ENCODE peak calls at places on chromosome 4, in five cellular contexts. H is small intestine, D is aorta, V is lung, F is HL-60. J is an unnamed sample.

GRCh38 chr4:122898370-122899150 is 23.8 kb downstream of the NUDT6 start:
- DNase-seq in H (no peak), D (no peak), V (no peak), F (no peak), J (no peak)

GRCh38 chr4:129429566-129430339 is 333.8 kb downstream of the C4orf33 start:
- DNase-seq in H (no peak), D (no peak), V (no peak), F (no peak), J (peak; percentile 76)

GRCh38 chr4:150070464-150071170 is 7.6 kb upstream of the DCLK2 start:
- DNase-seq in H (no peak), D (no peak), V (no peak), F (no peak), J (no peak)

GRCh38 chr4:116343809-116344208 is 741.6 kb downstream of the TRAM1L1 start:
- DNase-seq in H (no peak), D (no peak), V (no peak), F (no peak), J (no peak)

GRCh38 chr4:6440506-6441201 is 31.8 kb downstream of the PPP2R2C start:
- DNase-seq in H (no peak), D (peak; percentile 27), V (no peak), F (no peak), J (no peak)

GRCh38 chr4:76725039-76725438 is 172.9 kb downstream of the SOWAHB start:
- DNase-seq in H (no peak), D (no peak), V (no peak), F (no peak), J (no peak)

GRCh38 chr4:160403066-160403465 is 1300.2 kb downstream of the RAPGEF2 start:
- DNase-seq in H (no peak), D (no peak), V (no peak), F (no peak), J (no peak)

GRCh38 chr4:129092636-129093172 is 635 bp downstream of the SCLT1 start:
- DNase-seq in H (no peak), D (no peak), V (no peak), F (no peak), J (peak; percentile 30)

GRCh38 chr4:65968873-65969272 is 298.6 kb upstream of the EPHA5 start:
- DNase-seq in H (no peak), D (no peak), V (no peak), F (no peak), J (no peak)

GRCh38 chr4:73433140-73433539 is 2.9 kb upstream of the AFP start:
- DNase-seq in H (no peak), D (no peak), V (no peak), F (no peak), J (no peak)

GRCh38 chr4:76563804-76564468 is 128.9 kb downstream of the SHROOM3 start:
- DNase-seq in H (no peak), D (no peak), V (no peak), F (no peak), J (no peak)

GRCh38 chr4:19117022-19117421 is 1095.5 kb upstream of the LCORL start:
- DNase-seq in H (no peak), D (no peak), V (no peak), F (no peak), J (no peak)

GRCh38 chr4:24999392-25000104 is 31.2 kb downstream of the LGI2 start:
- DNase-seq in H (no peak), D (no peak), V (no peak), F (no peak), J (no peak)

GRCh38 chr4:177287298-177287697 is 22.4 kb upstream of the NEIL3 start:
- DNase-seq in H (no peak), D (no peak), V (no peak), F (peak; percentile 64), J (no peak)

GRCh38 chr4:71187399-71188196 is 151.2 kb upstream of the SLC4A4 start:
- DNase-seq in H (peak; percentile 80), D (peak; percentile 80), V (peak; percentile 50), F (no peak), J (peak; percentile 16)

GRCh38 chr4:104490770-104491395 is 3.8 kb downstream of the CXXC4 start:
- DNase-seq in H (peak; percentile 66), D (peak; percentile 93), V (peak; percentile 77), F (peak; percentile 56), J (peak; percentile 81)
- H3K27ac ChIP-seq in H (peak overlapping the region; percentile 73), D (peak overlapping the region; percentile 16), V (peak overlapping the region; percentile 49), F (no peak overlapping the region), J (peak overlapping the region; percentile 69)

DNA sequence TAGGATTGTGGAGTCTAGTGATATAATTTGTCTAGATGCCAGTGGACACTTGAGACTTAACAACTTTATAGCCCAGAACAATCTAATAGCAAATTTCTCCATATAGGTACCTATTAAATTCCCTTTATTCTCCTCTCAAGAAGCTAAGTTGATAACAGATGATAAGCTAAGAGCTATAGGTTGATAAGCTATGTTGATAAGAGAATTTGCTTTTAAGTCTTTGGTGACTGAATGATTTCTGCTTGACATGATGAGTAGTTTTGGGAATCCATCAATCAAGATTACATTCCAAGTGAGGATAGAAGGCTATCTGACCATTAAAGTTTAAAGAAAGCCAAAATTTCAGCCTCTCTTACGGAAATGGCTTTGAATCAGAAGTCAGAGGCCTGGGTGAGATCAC is 131.6 kb downstream of the EMCN start:
- DNase-seq in H (no peak), D (no peak), V (no peak), F (no peak), J (no peak)
- H3K4me3 ChIP-seq in H (no peak overlapping the region), D (no peak overlapping the region), V (no peak overlapping the region), F (no peak overlapping the region), J (no peak overlapping the region)

DNA sequence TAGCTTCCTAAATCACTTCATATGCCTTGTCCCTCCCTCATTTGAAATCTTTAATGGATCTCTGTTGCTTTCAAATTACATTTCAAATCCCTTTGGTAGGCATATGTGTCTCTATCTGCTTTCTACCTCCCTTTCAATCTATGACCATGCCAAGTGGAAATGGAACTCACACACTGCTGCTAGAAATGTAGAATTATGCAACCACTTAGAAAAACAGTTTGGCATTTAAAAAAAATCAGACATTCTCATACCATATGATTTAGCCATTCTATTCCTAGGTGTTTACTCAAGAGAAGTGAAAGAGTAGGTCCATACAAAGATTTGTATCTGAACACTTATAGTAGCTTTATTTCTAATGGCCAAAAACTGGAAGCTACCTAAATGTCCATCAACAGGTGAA is 413.5 kb upstream of the INTU start:
- DNase-seq in H (no peak), D (no peak), V (no peak), F (no peak), J (no peak)
- H3K27ac ChIP-seq in H (no peak overlapping the region), D (no peak overlapping the region), V (no peak overlapping the region), F (no peak overlapping the region), J (no peak overlapping the region)

GRCh38 chr4:88091378-88091777 is 67.1 kb downstream of the ABCG2 start:
- DNase-seq in H (no peak), D (no peak), V (no peak), F (no peak), J (no peak)

GRCh38 chr4:88090898-88091297 is 67.5 kb downstream of the ABCG2 start:
- DNase-seq in H (no peak), D (no peak), V (no peak), F (no peak), J (no peak)

GRCh38 chr4:88087004-88087403 is 71.4 kb downstream of the ABCG2 start:
- DNase-seq in H (no peak), D (no peak), V (no peak), F (no peak), J (no peak)
- H3K4me3 ChIP-seq in H (no peak overlapping the region), D (no peak overlapping the region), V (no peak overlapping the region), F (no peak overlapping the region), J (no peak overlapping the region)

DNA sequence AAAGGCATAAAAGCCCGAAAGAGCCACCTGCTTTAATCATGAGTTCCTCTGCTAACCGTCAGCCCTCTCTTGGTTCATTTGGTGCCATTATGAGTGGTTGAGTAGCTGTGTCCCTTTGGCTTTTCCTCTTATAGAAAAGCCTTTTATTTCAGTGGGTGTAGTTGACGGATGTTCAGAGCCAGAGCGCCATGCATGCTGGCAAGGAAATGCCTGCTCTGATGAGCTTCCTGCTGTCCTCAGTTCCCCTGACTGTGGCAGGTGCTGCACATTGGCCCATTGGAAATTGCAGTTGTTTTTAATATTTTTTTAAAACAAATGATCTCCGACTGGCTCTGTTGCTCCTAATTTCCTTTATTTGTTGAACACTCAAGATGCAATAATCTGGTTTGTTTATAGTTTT is 77.3 kb upstream of the LIMCH1 start:
- DNase-seq in H (no peak), D (no peak), V (no peak), F (no peak), J (no peak)
- H3K27ac ChIP-seq in H (no peak overlapping the region), D (no peak overlapping the region), V (no peak overlapping the region), F (no peak overlapping the region), J (no peak overlapping the region)

DNA sequence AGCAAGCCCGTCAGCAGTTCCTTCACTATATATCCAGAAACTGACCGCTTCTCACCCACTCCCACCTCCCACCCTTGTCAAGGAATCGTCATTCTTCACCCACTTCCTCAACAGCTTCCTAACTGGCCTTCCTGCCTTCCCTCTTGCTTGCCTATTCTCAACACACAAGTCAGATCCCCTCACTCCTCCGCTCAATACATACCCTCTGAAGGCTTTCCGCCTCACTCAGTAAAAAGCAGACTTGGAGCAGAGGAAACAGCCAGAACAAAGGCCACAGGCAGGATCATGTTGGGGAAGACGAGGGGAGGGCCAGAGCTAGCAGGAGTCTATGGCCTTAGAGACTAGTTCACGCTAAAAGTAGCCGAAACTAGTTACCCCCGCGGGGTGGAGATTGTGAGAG is 23.7 kb downstream of the RWDD4 start:
- DNase-seq in H (no peak), D (no peak), V (no peak), F (no peak), J (no peak)
- H3K4me3 ChIP-seq in H (no peak overlapping the region), D (no peak overlapping the region), V (no peak overlapping the region), F (no peak overlapping the region), J (no peak overlapping the region)

GRCh38 chr4:170025523-170026252 is 507 bp downstream of the MFAP3L start:
- DNase-seq in H (no peak), D (peak; percentile 79), V (no peak), F (no peak), J (no peak)

GRCh38 chr4:170026253-170026991 is at the start of gene MFAP3L:
- DNase-seq in H (peak; percentile 85), D (peak; percentile 95), V (peak; percentile 85), F (peak; percentile 71), J (peak; percentile 81)

GRCh38 chr4:170017252-170017651 is 8.9 kb downstream of the MFAP3L start:
- DNase-seq in H (no peak), D (no peak), V (no peak), F (no peak), J (no peak)

GRCh38 chr4:170027181-170027829 is 1.1 kb upstream of the MFAP3L start:
- DNase-seq in H (peak; percentile 94), D (peak; percentile 98), V (peak; percentile 94), F (peak; percentile 91), J (peak; percentile 91)

GRCh38 chr4:170022211-170022610 is 4.0 kb downstream of the MFAP3L start:
- DNase-seq in H (no peak), D (no peak), V (no peak), F (no peak), J (no peak)
- H3K27ac ChIP-seq in H (no peak overlapping the region), D (no peak overlapping the region), V (no peak overlapping the region), F (no peak overlapping the region), J (no peak overlapping the region)

GRCh38 chr4:159268607-159269006 is 165.7 kb downstream of the RAPGEF2 start:
- DNase-seq in H (no peak), D (no peak), V (no peak), F (no peak), J (no peak)

GRCh38 chr4:159267940-159268327 is 165.1 kb downstream of the RAPGEF2 start:
- DNase-seq in H (no peak), D (no peak), V (no peak), F (no peak), J (no peak)

GRCh38 chr4:159269956-159270355 is 167.1 kb downstream of the RAPGEF2 start:
- DNase-seq in H (no peak), D (no peak), V (no peak), F (no peak), J (no peak)

GRCh38 chr4:159267023-159267939 is 164.4 kb downstream of the RAPGEF2 start:
- DNase-seq in H (no peak), D (no peak), V (no peak), F (no peak), J (no peak)

GRCh38 chr4:159269143-159269542 is 166.3 kb downstream of the RAPGEF2 start:
- DNase-seq in H (no peak), D (no peak), V (no peak), F (no peak), J (no peak)
- H3K4me3 ChIP-seq in H (no peak overlapping the region), D (no peak overlapping the region), V (no peak overlapping the region), F (no peak overlapping the region), J (no peak overlapping the region)

J was measured in SJCRH30.